ENCODE peak calls at places on chromosome 1, in four cellular contexts. R is A549, O is mesenchymal stem cell, H is endothelial cell. U is an unnamed sample.

GRCh38 chr1:209756608-209757445 is 974 bp downstream of the TRAF3IP3 start:
- DNase-seq in R (no peak), O (no peak), H (no peak), U (no peak)

GRCh38 chr1:92990828-92991227 is 29.6 kb upstream of the DIPK1A start:
- DNase-seq in R (no peak), O (no peak), H (no peak), U (no peak)

GRCh38 chr1:13952985-13953384 is 253.0 kb downstream of the PRDM2 start:
- DNase-seq in R (no peak), O (no peak), H (no peak), U (peak; percentile 44)

GRCh38 chr1:25432364-25432719 is 1.6 kb downstream of the MACO1 start:
- DNase-seq in R (no peak), O (no peak), H (no peak), U (no peak)

GRCh38 chr1:152957561-152957960 is 10.6 kb downstream of the SPRR5 start:
- DNase-seq in R (no peak), O (no peak), H (no peak), U (no peak)

GRCh38 chr1:241591317-241591716 is 48.9 kb downstream of the CHML start:
- DNase-seq in R (peak; percentile 50), O (peak; percentile 78), H (no peak), U (no peak)

GRCh38 chr1:18922319-18922726 is 20.0 kb upstream of the ALDH4A1 start:
- DNase-seq in R (peak; percentile 39), O (peak; percentile 95), H (peak; percentile 33), U (peak; percentile 95)

GRCh38 chr1:161420763-161421455 is 53.2 kb upstream of the CFAP126 start:
- DNase-seq in R (peak; percentile 16), O (peak; percentile 27), H (peak; percentile 7), U (no peak)

GRCh38 chr1:233364695-233365539 is 37.4 kb downstream of the MAP3K21 start:
- DNase-seq in R (peak; percentile 21), O (peak; percentile 15), H (no peak), U (no peak)

GRCh38 chr1:245118806-245119205 is 36.0 kb upstream of the KIF26B start:
- DNase-seq in R (no peak), O (no peak), H (no peak), U (no peak)

GRCh38 chr1:2449636-2450454 is 26.2 kb upstream of the PLCH2 start:
- DNase-seq in R (no peak), O (no peak), H (no peak), U (no peak)

GRCh38 chr1:209791920-209792319 is 7.6 kb upstream of the C1orf74 start:
- DNase-seq in R (no peak), O (no peak), H (no peak), U (no peak)

GRCh38 chr1:76668046-76668445 is 199.2 kb upstream of the ST6GALNAC5 start:
- DNase-seq in R (no peak), O (no peak), H (no peak), U (no peak)

GRCh38 chr1:8524637-8525157 is 206.8 kb downstream of the SLC45A1 start:
- DNase-seq in R (no peak), O (no peak), H (no peak), U (no peak)

GRCh38 chr1:214933375-214933774 is 149.2 kb upstream of the KCNK2 start:
- DNase-seq in R (no peak), O (no peak), H (no peak), U (no peak)

GRCh38 chr1:19405195-19405760 is 80.1 kb downstream of the CAPZB start:
- DNase-seq in R (no peak), O (no peak), H (no peak), U (no peak)

GRCh38 chr1:204692852-204693356 is 7.4 kb upstream of the LRRN2 start:
- DNase-seq in R (no peak), O (no peak), H (no peak), U (no peak)

GRCh38 chr1:24276791-24277190 is 42.4 kb upstream of the GRHL3 start:
- DNase-seq in R (no peak), O (peak; percentile 27), H (no peak), U (no peak)

GRCh38 chr1:63777965-63778880 is 4.4 kb downstream of the ROR1 start:
- DNase-seq in R (no peak), O (no peak), H (no peak), U (no peak)

GRCh38 chr1:230087034-230087721 is 20.1 kb downstream of the GALNT2 start:
- DNase-seq in R (no peak), O (no peak), H (no peak), U (no peak)

GRCh38 chr1:232459087-232459486 is 170.8 kb downstream of the SIPA1L2 start:
- DNase-seq in R (no peak), O (no peak), H (no peak), U (no peak)

GRCh38 chr1:21292991-21293536 is 2.8 kb upstream of the ECE1 start:
- DNase-seq in R (no peak), O (no peak), H (no peak), U (no peak)

GRCh38 chr1:246748867-246749266 is 24.7 kb downstream of the SCCPDH start:
- DNase-seq in R (no peak), O (peak; percentile 59), H (no peak), U (no peak)

GRCh38 chr1:223209992-223210785 is 67.1 kb upstream of the TLR5 start:
- DNase-seq in R (no peak), O (no peak), H (no peak), U (no peak)

GRCh38 chr1:116514708-116515525 is 55.9 kb downstream of the CD58 start:
- DNase-seq in R (no peak), O (no peak), H (no peak), U (no peak)

GRCh38 chr1:102365074-102365473 is 368.3 kb upstream of the OLFM3 start:
- DNase-seq in R (no peak), O (no peak), H (no peak), U (no peak)

GRCh38 chr1:194366705-194367104 is 1180.3 kb upstream of the B3GALT2 start:
- DNase-seq in R (no peak), O (no peak), H (no peak), U (no peak)

GRCh38 chr1:46523556-46524443 is 27.6 kb downstream of the KNCN start:
- DNase-seq in R (no peak), O (no peak), H (no peak), U (no peak)

GRCh38 chr1:14733053-14733778 is 134.7 kb downstream of the KAZN start:
- DNase-seq in R (no peak), O (peak; percentile 56), H (peak; percentile 5), U (no peak)

GRCh38 chr1:16631248-16632043 is 18.1 kb upstream of the NBPF1 start:
- DNase-seq in R (no peak), O (no peak), H (no peak), U (peak; percentile 63)

GRCh38 chr1:17596651-17597509 is 57.4 kb downstream of the ARHGEF10L start:
- DNase-seq in R (no peak), O (peak; percentile 9), H (no peak), U (no peak)

GRCh38 chr1:118989006-118989736 is 1.0 kb upstream of the TBX15 start:
- DNase-seq in R (no peak), O (peak; percentile 6), H (peak; percentile 76), U (no peak)

GRCh38 chr1:147723691-147724323 is 36.6 kb downstream of the GJA5 start:
- DNase-seq in R (peak; percentile 13), O (peak; percentile 18), H (peak; percentile 69), U (no peak)

GRCh38 chr1:55071477-55071876 is 32.1 kb downstream of the PCSK9 start:
- DNase-seq in R (peak; percentile 44), O (peak; percentile 65), H (peak; percentile 57), U (no peak)

GRCh38 chr1:109975718-109976117 is 8.8 kb upstream of the AHCYL1 start:
- DNase-seq in R (no peak), O (peak; percentile 80), H (no peak), U (no peak)